ENCODE peak calls at places on chromosomes 5 and 9, in eight cellular contexts. One of them, this sample, is unnamed.
A peak's percentile ranks its signal among the peaks of the same experiment; 100 is the strongest.

GRCh38 chr5:167295686-167296015 is 995.8 kb upstream of the WWC1 start:
- DNase-seq in NAMALWA: no peak
- DNase-seq in fibroblast of pulmonary artery: peak; percentile 35
- DNase-seq in smooth muscle cell of the brain vasculature: no peak
- DNase-seq in cardiac muscle cell: peak; percentile 36
- DNase-seq in hypothalamus: no peak
- DNase-seq in Jurkat, Clone E6-1: no peak
- DNase-seq in H7: no peak
- DNase-seq in this sample: peak; percentile 15

GRCh38 chr9:77725820-77726219 is 77.7 kb upstream of the GNA14 start:
- DNase-seq in H7: no peak
- DNase-seq in fibroblast of pulmonary artery: no peak
- DNase-seq in smooth muscle cell of the brain vasculature: no peak
- DNase-seq in hypothalamus: no peak
- DNase-seq in cardiac muscle cell: no peak
- DNase-seq in NAMALWA: no peak
- DNase-seq in Jurkat, Clone E6-1: peak; percentile 12
- DNase-seq in this sample: no peak

GRCh38 chr5:172841-173251 is 18.4 kb upstream of the LRRC14B start:
- DNase-seq in NAMALWA: no peak
- DNase-seq in H7: no peak
- DNase-seq in hypothalamus: no peak
- DNase-seq in fibroblast of pulmonary artery: no peak
- DNase-seq in Jurkat, Clone E6-1: no peak
- DNase-seq in smooth muscle cell of the brain vasculature: no peak
- DNase-seq in cardiac muscle cell: no peak
- DNase-seq in this sample: no peak

GRCh38 chr5:139848508-139849100 is 53.0 kb downstream of the PSD2 start:
- DNase-seq in H7: peak; percentile 93
- DNase-seq in smooth muscle cell of the brain vasculature: no peak
- DNase-seq in fibroblast of pulmonary artery: peak; percentile 3
- DNase-seq in hypothalamus: no peak
- DNase-seq in Jurkat, Clone E6-1: peak; percentile 23
- DNase-seq in cardiac muscle cell: peak; percentile 60
- DNase-seq in NAMALWA: no peak
- DNase-seq in this sample: no peak

GRCh38 chr9:93028448-93029006 is 30.0 kb upstream of the SUSD3 start:
- DNase-seq in Jurkat, Clone E6-1: peak; percentile 91
- DNase-seq in fibroblast of pulmonary artery: peak; percentile 7
- DNase-seq in cardiac muscle cell: peak; percentile 49
- DNase-seq in smooth muscle cell of the brain vasculature: no peak
- DNase-seq in NAMALWA: peak; percentile 68
- DNase-seq in H7: no peak
- DNase-seq in hypothalamus: no peak
- DNase-seq in this sample: no peak

GRCh38 chr5:171428168-171428658 is 8.8 kb downstream of the FGF18 start:
- DNase-seq in H7: peak; percentile 20
- DNase-seq in NAMALWA: no peak
- DNase-seq in Jurkat, Clone E6-1: no peak
- DNase-seq in smooth muscle cell of the brain vasculature: no peak
- DNase-seq in hypothalamus: no peak
- DNase-seq in fibroblast of pulmonary artery: no peak
- DNase-seq in cardiac muscle cell: no peak
- DNase-seq in this sample: no peak

GRCh38 chr5:40240111-40240510 is 439.6 kb upstream of the PTGER4 start:
- DNase-seq in smooth muscle cell of the brain vasculature: no peak
- DNase-seq in H7: no peak
- DNase-seq in cardiac muscle cell: no peak
- DNase-seq in NAMALWA: no peak
- DNase-seq in Jurkat, Clone E6-1: no peak
- DNase-seq in fibroblast of pulmonary artery: peak; percentile 24
- DNase-seq in hypothalamus: no peak
- DNase-seq in this sample: no peak

GRCh38 chr5:83645936-83646335 is 74.7 kb downstream of the HAPLN1 start:
- DNase-seq in H7: no peak
- DNase-seq in fibroblast of pulmonary artery: peak; percentile 35
- DNase-seq in Jurkat, Clone E6-1: no peak
- DNase-seq in cardiac muscle cell: peak; percentile 66
- DNase-seq in hypothalamus: no peak
- DNase-seq in NAMALWA: no peak
- DNase-seq in smooth muscle cell of the brain vasculature: no peak
- DNase-seq in this sample: no peak

GRCh38 chr5:149152317-149152746 is 11.0 kb downstream of the ABLIM3 start:
- DNase-seq in H7: no peak
- DNase-seq in fibroblast of pulmonary artery: peak; percentile 60
- DNase-seq in cardiac muscle cell: peak; percentile 40
- DNase-seq in Jurkat, Clone E6-1: no peak
- DNase-seq in smooth muscle cell of the brain vasculature: no peak
- DNase-seq in hypothalamus: no peak
- DNase-seq in NAMALWA: no peak
- DNase-seq in this sample: no peak

GRCh38 chr5:175739973-175740372 is 82.1 kb downstream of the HRH2 start:
- DNase-seq in cardiac muscle cell: no peak
- DNase-seq in H7: no peak
- DNase-seq in fibroblast of pulmonary artery: no peak
- DNase-seq in NAMALWA: no peak
- DNase-seq in Jurkat, Clone E6-1: no peak
- DNase-seq in hypothalamus: no peak
- DNase-seq in smooth muscle cell of the brain vasculature: no peak
- DNase-seq in this sample: no peak

GRCh38 chr9:114908104-114908621 is 22.2 kb downstream of the TNFSF8 start:
- DNase-seq in H7: no peak
- DNase-seq in hypothalamus: no peak
- DNase-seq in smooth muscle cell of the brain vasculature: no peak
- DNase-seq in Jurkat, Clone E6-1: no peak
- DNase-seq in cardiac muscle cell: no peak
- DNase-seq in fibroblast of pulmonary artery: no peak
- DNase-seq in NAMALWA: no peak
- DNase-seq in this sample: no peak

GRCh38 chr5:7837401-7837800 is 13.5 kb downstream of the CFAP90 start:
- DNase-seq in fibroblast of pulmonary artery: no peak
- DNase-seq in hypothalamus: no peak
- DNase-seq in H7: no peak
- DNase-seq in smooth muscle cell of the brain vasculature: no peak
- DNase-seq in NAMALWA: no peak
- DNase-seq in cardiac muscle cell: no peak
- DNase-seq in Jurkat, Clone E6-1: no peak
- DNase-seq in this sample: no peak

GRCh38 chr5:50691399-50692016 is 25.1 kb downstream of the PARP8 start:
- DNase-seq in Jurkat, Clone E6-1: no peak
- DNase-seq in NAMALWA: no peak
- DNase-seq in hypothalamus: no peak
- DNase-seq in H7: no peak
- DNase-seq in smooth muscle cell of the brain vasculature: no peak
- DNase-seq in cardiac muscle cell: no peak
- DNase-seq in fibroblast of pulmonary artery: no peak
- DNase-seq in this sample: no peak

GRCh38 chr9:36148652-36149051 is 12.1 kb downstream of the GLIPR2 start:
- DNase-seq in Jurkat, Clone E6-1: peak; percentile 53
- DNase-seq in smooth muscle cell of the brain vasculature: peak; percentile 98
- DNase-seq in cardiac muscle cell: peak; percentile 98
- DNase-seq in H7: no peak
- DNase-seq in NAMALWA: peak; percentile 34
- DNase-seq in hypothalamus: peak; percentile 93
- DNase-seq in fibroblast of pulmonary artery: peak; percentile 98
- DNase-seq in this sample: no peak

GRCh38 chr9:103068666-103069207 is 73.6 kb downstream of the CYLC2 start:
- DNase-seq in cardiac muscle cell: no peak
- DNase-seq in H7: no peak
- DNase-seq in Jurkat, Clone E6-1: no peak
- DNase-seq in fibroblast of pulmonary artery: no peak
- DNase-seq in smooth muscle cell of the brain vasculature: no peak
- DNase-seq in hypothalamus: no peak
- DNase-seq in NAMALWA: no peak
- DNase-seq in this sample: no peak

GRCh38 chr9:130997925-130998595 is 10.9 kb upstream of the LAMC3 start:
- DNase-seq in smooth muscle cell of the brain vasculature: no peak
- DNase-seq in H7: peak; percentile 99
- DNase-seq in cardiac muscle cell: peak; percentile 74
- DNase-seq in fibroblast of pulmonary artery: peak; percentile 68
- DNase-seq in NAMALWA: peak; percentile 73
- DNase-seq in Jurkat, Clone E6-1: no peak
- DNase-seq in hypothalamus: peak; percentile 53
- DNase-seq in this sample: no peak

GRCh38 chr9:110886832-110887231 is 151.4 kb downstream of the LPAR1 start:
- DNase-seq in cardiac muscle cell: peak; percentile 69
- DNase-seq in hypothalamus: no peak
- DNase-seq in H7: no peak
- DNase-seq in Jurkat, Clone E6-1: no peak
- DNase-seq in fibroblast of pulmonary artery: peak; percentile 64
- DNase-seq in smooth muscle cell of the brain vasculature: no peak
- DNase-seq in NAMALWA: no peak
- DNase-seq in this sample: no peak

GRCh38 chr5:142529626-142530278 is 156.1 kb downstream of the FGF1 start:
- DNase-seq in NAMALWA: no peak
- DNase-seq in H7: no peak
- DNase-seq in cardiac muscle cell: peak; percentile 34
- DNase-seq in hypothalamus: no peak
- DNase-seq in smooth muscle cell of the brain vasculature: no peak
- DNase-seq in Jurkat, Clone E6-1: no peak
- DNase-seq in fibroblast of pulmonary artery: peak; percentile 67
- DNase-seq in this sample: peak; percentile 72

GRCh38 chr5:57698785-57699184 is 216.2 kb upstream of the ACTBL2 start:
- DNase-seq in smooth muscle cell of the brain vasculature: no peak
- DNase-seq in H7: peak; percentile 16
- DNase-seq in hypothalamus: no peak
- DNase-seq in NAMALWA: no peak
- DNase-seq in fibroblast of pulmonary artery: no peak
- DNase-seq in Jurkat, Clone E6-1: no peak
- DNase-seq in cardiac muscle cell: no peak
- DNase-seq in this sample: peak; percentile 84

GRCh38 chr9:16139781-16140180 is 586.9 kb downstream of the CCDC171 start:
- DNase-seq in smooth muscle cell of the brain vasculature: no peak
- DNase-seq in hypothalamus: no peak
- DNase-seq in Jurkat, Clone E6-1: no peak
- DNase-seq in H7: no peak
- DNase-seq in NAMALWA: no peak
- DNase-seq in cardiac muscle cell: peak; percentile 45
- DNase-seq in fibroblast of pulmonary artery: peak; percentile 49
- DNase-seq in this sample: no peak

GRCh38 chr9:37925006-37925405 is 21.1 kb upstream of the SLC25A51 start:
- DNase-seq in fibroblast of pulmonary artery: no peak
- DNase-seq in hypothalamus: no peak
- DNase-seq in Jurkat, Clone E6-1: no peak
- DNase-seq in NAMALWA: no peak
- DNase-seq in smooth muscle cell of the brain vasculature: no peak
- DNase-seq in H7: no peak
- DNase-seq in cardiac muscle cell: no peak
- DNase-seq in this sample: no peak

GRCh38 chr9:90012825-90013425 is 408.1 kb downstream of the GADD45G start:
- DNase-seq in fibroblast of pulmonary artery: no peak
- DNase-seq in cardiac muscle cell: no peak
- DNase-seq in NAMALWA: no peak
- DNase-seq in hypothalamus: no peak
- DNase-seq in H7: no peak
- DNase-seq in smooth muscle cell of the brain vasculature: no peak
- DNase-seq in Jurkat, Clone E6-1: no peak
- DNase-seq in this sample: no peak

GRCh38 chr9:15377625-15378252 is 44.9 kb upstream of the SNAPC3 start:
- DNase-seq in fibroblast of pulmonary artery: peak; percentile 16
- DNase-seq in H7: no peak
- DNase-seq in smooth muscle cell of the brain vasculature: no peak
- DNase-seq in cardiac muscle cell: peak; percentile 48
- DNase-seq in hypothalamus: no peak
- DNase-seq in NAMALWA: no peak
- DNase-seq in Jurkat, Clone E6-1: no peak
- DNase-seq in this sample: no peak

GRCh38 chr9:127053908-127054307 is 68.5 kb downstream of the ANGPTL2 start:
- DNase-seq in NAMALWA: no peak
- DNase-seq in hypothalamus: no peak
- DNase-seq in Jurkat, Clone E6-1: no peak
- DNase-seq in H7: no peak
- DNase-seq in cardiac muscle cell: no peak
- DNase-seq in fibroblast of pulmonary artery: no peak
- DNase-seq in smooth muscle cell of the brain vasculature: no peak
- DNase-seq in this sample: no peak

GRCh38 chr9:104743377-104743985 is 4.0 kb upstream of the NIPSNAP3A start:
- DNase-seq in cardiac muscle cell: peak; percentile 81
- DNase-seq in hypothalamus: no peak
- DNase-seq in smooth muscle cell of the brain vasculature: peak; percentile 47
- DNase-seq in H7: peak; percentile 61
- DNase-seq in NAMALWA: peak; percentile 91
- DNase-seq in fibroblast of pulmonary artery: peak; percentile 86
- DNase-seq in Jurkat, Clone E6-1: peak; percentile 71
- DNase-seq in this sample: peak; percentile 48

GRCh38 chr5:180026320-180026719 is 45.2 kb downstream of the RNF130 start:
- DNase-seq in H7: no peak
- DNase-seq in Jurkat, Clone E6-1: no peak
- DNase-seq in fibroblast of pulmonary artery: peak; percentile 65
- DNase-seq in cardiac muscle cell: peak; percentile 45
- DNase-seq in smooth muscle cell of the brain vasculature: no peak
- DNase-seq in NAMALWA: no peak
- DNase-seq in hypothalamus: no peak
- DNase-seq in this sample: peak; percentile 57

GRCh38 chr9:104805441-104805840 is 41.5 kb downstream of the NIPSNAP3B start:
- DNase-seq in hypothalamus: no peak
- DNase-seq in smooth muscle cell of the brain vasculature: no peak
- DNase-seq in fibroblast of pulmonary artery: no peak
- DNase-seq in cardiac muscle cell: no peak
- DNase-seq in H7: no peak
- DNase-seq in NAMALWA: no peak
- DNase-seq in Jurkat, Clone E6-1: no peak
- DNase-seq in this sample: no peak

GRCh38 chr9:134444040-134444315 is 117.7 kb downstream of the RXRA start:
- DNase-seq in cardiac muscle cell: no peak
- DNase-seq in H7: no peak
- DNase-seq in Jurkat, Clone E6-1: no peak
- DNase-seq in hypothalamus: no peak
- DNase-seq in smooth muscle cell of the brain vasculature: no peak
- DNase-seq in fibroblast of pulmonary artery: no peak
- DNase-seq in NAMALWA: peak; percentile 26
- DNase-seq in this sample: no peak

GRCh38 chr9:16726718-16727451 is 143.6 kb downstream of the BNC2 start:
- DNase-seq in fibroblast of pulmonary artery: peak; percentile 96
- DNase-seq in Jurkat, Clone E6-1: no peak
- DNase-seq in hypothalamus: no peak
- DNase-seq in smooth muscle cell of the brain vasculature: no peak
- DNase-seq in NAMALWA: no peak
- DNase-seq in H7: peak; percentile 74
- DNase-seq in cardiac muscle cell: peak; percentile 97
- DNase-seq in this sample: no peak

GRCh38 chr5:159084053-159084452 is 15.7 kb downstream of the EBF1 start:
- DNase-seq in NAMALWA: no peak
- DNase-seq in cardiac muscle cell: no peak
- DNase-seq in H7: no peak
- DNase-seq in hypothalamus: no peak
- DNase-seq in smooth muscle cell of the brain vasculature: no peak
- DNase-seq in Jurkat, Clone E6-1: no peak
- DNase-seq in fibroblast of pulmonary artery: no peak
- DNase-seq in this sample: no peak

GRCh38 chr9:133786371-133786753 is 48.2 kb upstream of the SARDH start:
- DNase-seq in cardiac muscle cell: no peak
- DNase-seq in smooth muscle cell of the brain vasculature: no peak
- DNase-seq in fibroblast of pulmonary artery: no peak
- DNase-seq in Jurkat, Clone E6-1: no peak
- DNase-seq in NAMALWA: peak; percentile 63
- DNase-seq in H7: no peak
- DNase-seq in hypothalamus: no peak
- DNase-seq in this sample: no peak

GRCh38 chr5:61625682-61626620 is 293.9 kb downstream of the ZSWIM6 start:
- DNase-seq in H7: peak; percentile 89
- DNase-seq in NAMALWA: no peak
- DNase-seq in smooth muscle cell of the brain vasculature: no peak
- DNase-seq in Jurkat, Clone E6-1: no peak
- DNase-seq in hypothalamus: peak; percentile 65
- DNase-seq in fibroblast of pulmonary artery: peak; percentile 33
- DNase-seq in cardiac muscle cell: peak; percentile 58
- DNase-seq in this sample: no peak

GRCh38 chr5:32443541-32444190 is 874 bp downstream of the ZFR start:
- DNase-seq in NAMALWA: peak; percentile 66
- DNase-seq in fibroblast of pulmonary artery: peak; percentile 35
- DNase-seq in Jurkat, Clone E6-1: no peak
- DNase-seq in H7: peak; percentile 90
- DNase-seq in hypothalamus: no peak
- DNase-seq in smooth muscle cell of the brain vasculature: no peak
- DNase-seq in cardiac muscle cell: peak; percentile 56
- DNase-seq in this sample: no peak

GRCh38 chr9:99192786-99193465 is 28.8 kb downstream of the ALG2 start:
- DNase-seq in fibroblast of pulmonary artery: peak; percentile 7
- DNase-seq in Jurkat, Clone E6-1: no peak
- DNase-seq in hypothalamus: no peak
- DNase-seq in H7: no peak
- DNase-seq in cardiac muscle cell: peak; percentile 17
- DNase-seq in smooth muscle cell of the brain vasculature: no peak
- DNase-seq in NAMALWA: peak; percentile 16
- DNase-seq in this sample: no peak

This sample was measured in Panc1.